ENCODE peak calls at places on chromosome 7, in six cellular contexts. T is GM12878, E is HCT116, Q is HepG2, U is IMR-90, O is K562. V is an unnamed sample.

GRCh38 chr7:94696981-94697670 is 41.2 kb upstream of the SGCE start:
- DNase-seq in T (no peak), E (peak), Q (peak), U (peak), O (no peak), V (peak)

GRCh38 chr7:111749625-111750024 is 187.3 kb upstream of the IMMP2L start:
- DNase-seq in T (no peak), E (no peak), Q (no peak), U (no peak), O (no peak), V (no peak)

GRCh38 chr7:1087462-1087809 is 477 bp upstream of the GPER1 start:
- DNase-seq in T (no peak), E (no peak), Q (no peak), U (peak), O (no peak), V (no peak)

GRCh38 chr7:151032936-151033863 is 5.0 kb downstream of the ABCB8 start:
- DNase-seq in T (no peak), E (no peak), Q (no peak), U (no peak), O (peak), V (no peak)

GRCh38 chr7:20241491-20242261 is 24.5 kb upstream of the MACC1 start:
- DNase-seq in T (peak), E (no peak), Q (peak), U (peak), O (no peak), V (no peak)

GRCh38 chr7:51543801-51544553 is 227.4 kb upstream of the COBL start:
- DNase-seq in T (no peak), E (no peak), Q (no peak), U (no peak), O (no peak), V (no peak)

GRCh38 chr7:9719303-9719702 is 1254.4 kb upstream of the PHF14 start:
- DNase-seq in T (no peak), E (no peak), Q (no peak), U (no peak), O (no peak), V (no peak)

GRCh38 chr7:131513245-131514061 is 43.0 kb downstream of the PODXL start:
- DNase-seq in T (no peak), E (peak), Q (peak), U (peak), O (peak), V (peak)

GRCh38 chr7:99386584-99387238 is 12.2 kb downstream of the ARPC1B start:
- DNase-seq in T (no peak), E (no peak), Q (peak), U (peak), O (no peak), V (no peak)

DNA sequence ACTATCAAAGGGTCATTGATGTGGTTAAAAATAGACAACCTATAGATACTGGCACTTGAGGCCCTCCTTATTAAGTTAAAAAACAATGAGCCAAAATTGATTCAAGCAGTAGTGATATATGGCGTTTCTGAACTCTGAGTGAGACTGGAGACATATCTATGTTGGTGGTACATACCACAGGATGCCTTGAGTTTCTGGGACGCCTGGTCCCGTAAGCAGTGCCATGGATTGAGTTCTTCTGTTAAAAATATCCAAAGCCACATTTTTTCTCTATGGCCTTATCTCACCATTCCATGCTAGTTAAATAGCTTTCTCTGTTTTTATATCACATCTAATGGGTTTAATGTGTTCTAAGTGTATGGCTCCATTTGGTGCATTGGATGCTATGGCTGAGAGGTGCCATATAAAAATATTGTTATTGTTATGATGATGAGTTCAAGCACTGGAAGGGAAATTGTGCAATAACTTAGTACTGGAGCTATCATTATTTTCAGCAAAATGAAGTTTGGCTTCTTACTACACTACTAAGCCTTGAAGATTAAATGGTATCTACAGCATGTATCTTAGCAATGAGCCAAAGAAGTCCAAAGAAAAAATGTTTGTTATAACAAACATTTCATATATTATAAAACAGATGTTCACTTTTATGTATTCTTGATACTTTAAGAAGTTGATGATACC is 713.9 kb downstream of the SUGCT start:
- DNase-seq in T (no peak), E (no peak), Q (no peak), U (peak), O (no peak), V (no peak)
- TF ChIP-seq CEBPB in T (no peak), E (no peak), Q (no peak), U (peak), O (peak), V (no peak)

GRCh38 chr7:130069179-130069977 is 956 bp upstream of the KLHDC10 start:
- DNase-seq in T (no peak), E (no peak), Q (peak), U (no peak), O (no peak), V (no peak)
- H3K4me2 ChIP-seq in T (peak), E (peak), Q (peak), U (peak), O (peak), V (peak)

GRCh38 chr7:40470111-40470736 is 335.4 kb downstream of the SUGCT start:
- DNase-seq in T (no peak), E (no peak), Q (peak), U (peak), O (no peak), V (no peak)
- TF ChIP-seq CEBPB in T (no peak), E (no peak), Q (peak), U (no peak), O (no peak), V (no peak)

GRCh38 chr7:108417144-108417543 is 39.1 kb downstream of the NRCAM start:
- DNase-seq in T (no peak), E (no peak), Q (no peak), U (no peak), O (no peak), V (no peak)
- H3K4me2 ChIP-seq in T (no peak), E (no peak), Q (no peak), U (no peak), O (no peak), V (peak)

GRCh38 chr7:113402005-113402404 is 283.7 kb upstream of the SMIM30 start:
- DNase-seq in T (no peak), E (no peak), Q (no peak), U (no peak), O (no peak), V (no peak)
- TF ChIP-seq CEBPB in T (no peak), E (no peak), Q (no peak), U (no peak), O (no peak), V (no peak)

GRCh38 chr7:47254081-47255006 is 327.6 kb downstream of the TNS3 start:
- DNase-seq in T (no peak), E (no peak), Q (peak), U (peak), O (peak), V (peak)
- H3K4me2 ChIP-seq in T (no peak), E (peak), Q (peak), U (peak), O (peak), V (peak)

DNA sequence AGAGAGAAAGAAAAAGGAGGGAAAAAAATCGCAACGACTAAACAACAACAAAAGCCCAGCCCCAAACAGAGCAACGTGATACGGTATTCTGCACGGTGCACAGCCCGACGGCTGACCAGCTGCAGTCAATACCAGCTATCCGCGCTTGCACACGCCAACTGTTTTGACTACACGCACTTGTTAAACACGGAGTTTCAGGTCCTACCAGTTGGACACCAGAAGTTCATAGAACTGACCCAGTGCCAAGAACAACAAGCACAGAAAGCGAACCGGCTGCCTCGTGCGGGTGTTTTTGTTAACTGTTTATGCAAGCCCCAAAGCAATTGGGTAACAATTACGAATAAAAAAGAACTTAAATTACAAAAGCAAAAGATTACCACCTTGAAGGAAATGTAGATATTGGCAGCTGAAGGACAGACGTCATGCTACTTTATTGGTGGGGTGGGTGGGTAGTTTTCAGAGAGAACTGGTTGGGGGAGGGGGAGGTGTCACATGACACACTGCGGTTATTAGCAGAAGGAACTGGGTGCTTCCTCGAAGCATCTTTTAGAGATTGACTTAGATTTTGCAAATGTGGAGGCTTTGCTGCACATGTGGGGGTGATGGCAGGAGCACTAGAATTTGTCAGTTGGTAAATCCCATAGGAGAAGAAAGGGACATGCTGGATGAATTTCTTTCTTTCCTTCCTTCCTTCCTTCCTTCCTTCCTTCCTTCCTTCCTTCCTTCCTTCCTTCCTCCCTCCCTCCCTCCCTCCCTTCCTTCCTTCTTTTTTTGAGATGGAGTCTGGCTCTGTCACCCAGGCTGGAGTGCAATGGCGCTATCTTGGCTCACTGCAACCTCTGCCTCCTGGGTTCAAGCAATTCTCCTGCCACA is 110.6 kb upstream of the EFCAB10 start:
- DNase-seq in T (no peak), E (no peak), Q (no peak), U (peak), O (no peak), V (no peak)
- TF ChIP-seq CEBPB in T (no peak), E (no peak), Q (no peak), U (peak), O (peak), V (no peak)

V was measured in A549.